ENCODE peak calls at places on chromosomes 5 and 9, in four cellular contexts. E is H1, F is HCT116, W is GM12878. D is an unnamed sample.

GRCh38 chr5:95824747-95825146 is 2.2 kb upstream of the GLRX start:
- DNase-seq in F (no peak), W (no peak), E (no peak), D (no peak)

GRCh38 chr5:118040496-118040895 is 947.9 kb downstream of the DTWD2 start:
- DNase-seq in W (no peak), F (no peak), E (no peak), D (no peak)

GRCh38 chr9:111178361-111179043 is 140.2 kb upstream of the LPAR1 start:
- DNase-seq in E (no peak), W (no peak), F (no peak), D (no peak)

GRCh38 chr9:87556039-87556438 is 58.4 kb downstream of the DAPK1 start:
- DNase-seq in F (no peak), E (no peak), W (no peak), D (no peak)

GRCh38 chr5:101425345-101425744 is 522.3 kb upstream of the ST8SIA4 start:
- DNase-seq in W (no peak), F (no peak), E (no peak), D (no peak)

GRCh38 chr9:19999491-20000057 is 210.7 kb upstream of the SLC24A2 start:
- DNase-seq in E (no peak), W (peak), F (peak), D (no peak)

GRCh38 chr9:29322240-29322639 is 1749.0 kb upstream of the C9orf72 start:
- DNase-seq in W (peak), E (no peak), F (no peak), D (no peak)

GRCh38 chr9:88536951-88537742 is 2.2 kb downstream of the NXNL2 start:
- DNase-seq in W (no peak), F (no peak), E (no peak), D (no peak)

GRCh38 chr5:57176350-57176857 is 2.5 kb downstream of the GPBP1 start:
- DNase-seq in F (no peak), E (no peak), W (no peak), D (no peak)

GRCh38 chr9:94533155-94533554 is 21.7 kb upstream of the PCAT7 start:
- DNase-seq in W (no peak), F (no peak), E (no peak), D (no peak)

GRCh38 chr9:129312731-129313130 is 134.7 kb upstream of the IER5L start:
- DNase-seq in F (no peak), W (no peak), E (no peak), D (no peak)

GRCh38 chr5:78286288-78286687 is 8.2 kb downstream of the AP3B1 start:
- DNase-seq in E (no peak), W (no peak), F (no peak), D (no peak)

GRCh38 chr5:5332287-5332686 is 90.2 kb upstream of the ICE1 start:
- DNase-seq in F (no peak), E (no peak), W (no peak), D (no peak)

GRCh38 chr5:10990626-10991025 is 229.6 kb upstream of the DAP start:
- DNase-seq in E (no peak), W (no peak), F (no peak), D (no peak)

GRCh38 chr9:129172816-129173215 is 5.2 kb downstream of the IER5L start:
- DNase-seq in W (no peak), E (no peak), F (no peak), D (no peak)

GRCh38 chr5:94021246-94021645 is 279.8 kb upstream of the POU5F2 start:
- DNase-seq in F (peak), W (no peak), E (no peak), D (no peak)

GRCh38 chr9:73683862-73684591 is 532.4 kb downstream of the ANXA1 start:
- DNase-seq in W (no peak), E (peak), F (peak), D (peak)

GRCh38 chr5:151612689-151613427 is 21.7 kb upstream of the FAT2 start:
- DNase-seq in E (no peak), F (peak), W (peak), D (no peak)

GRCh38 chr5:80151890-80152289 is 104.0 kb downstream of the SERINC5 start:
- DNase-seq in F (no peak), W (no peak), E (no peak), D (no peak)

GRCh38 chr5:111223790-111224560 is at the start of gene CAMK4:
- DNase-seq in E (peak), W (no peak), F (peak), D (peak)

GRCh38 chr5:55618318-55618717 is 83.6 kb upstream of the PLPP1 start:
- DNase-seq in W (no peak), E (no peak), F (no peak), D (no peak)

GRCh38 chr5:141879941-141880738 is 1.9 kb upstream of the PCDH1 start:
- DNase-seq in E (no peak), W (no peak), F (no peak), D (no peak)

GRCh38 chr5:135887881-135888614 is 7.6 kb downstream of the IL9 start:
- DNase-seq in E (no peak), W (no peak), F (no peak), D (no peak)

GRCh38 chr5:52964138-52964537 is 25.0 kb upstream of the ITGA2 start:
- DNase-seq in F (no peak), W (no peak), E (no peak), D (no peak)

GRCh38 chr5:61311836-61312808 is 19.9 kb upstream of the ZSWIM6 start:
- DNase-seq in F (no peak), E (no peak), W (no peak), D (no peak)

GRCh38 chr9:109253637-109254284 is 67.1 kb downstream of the EPB41L4B start:
- DNase-seq in W (no peak), E (no peak), F (peak), D (no peak)

GRCh38 chr9:82538634-82539033 is 524.3 kb downstream of the RASEF start:
- DNase-seq in F (no peak), E (no peak), W (no peak), D (no peak)

GRCh38 chr5:78908173-78908901 is 76.8 kb downstream of the ARSB start:
- DNase-seq in E (no peak), F (no peak), W (no peak), D (no peak)

GRCh38 chr5:153404747-153405146 is 85.7 kb upstream of the GRIA1 start:
- DNase-seq in F (no peak), W (no peak), E (no peak), D (no peak)

GRCh38 chr9:32378993-32379729 is 5.3 kb upstream of the ACO1 start:
- DNase-seq in F (peak), E (no peak), W (peak), D (peak)

GRCh38 chr9:127732444-127732843 is 2.6 kb downstream of the TOR2A start:
- DNase-seq in W (no peak), F (no peak), E (no peak), D (no peak)

GRCh38 chr9:127735530-127736176 is 559 bp upstream of the TOR2A start:
- DNase-seq in F (no peak), W (no peak), E (no peak), D (no peak)

GRCh38 chr9:127734747-127735529 is at the start of gene TOR2A:
- DNase-seq in E (peak), W (peak), F (peak), D (peak)

GRCh38 chr9:127733609-127734008 is 1.5 kb downstream of the TOR2A start:
- DNase-seq in F (no peak), E (no peak), W (no peak), D (no peak)

GRCh38 chr9:127734247-127734746 is 797 bp downstream of the TOR2A start:
- DNase-seq in E (no peak), F (no peak), W (no peak), D (no peak)
- H3K9ac ChIP-seq in E (no peak), F (peak), W (peak), D (peak)

DNA sequence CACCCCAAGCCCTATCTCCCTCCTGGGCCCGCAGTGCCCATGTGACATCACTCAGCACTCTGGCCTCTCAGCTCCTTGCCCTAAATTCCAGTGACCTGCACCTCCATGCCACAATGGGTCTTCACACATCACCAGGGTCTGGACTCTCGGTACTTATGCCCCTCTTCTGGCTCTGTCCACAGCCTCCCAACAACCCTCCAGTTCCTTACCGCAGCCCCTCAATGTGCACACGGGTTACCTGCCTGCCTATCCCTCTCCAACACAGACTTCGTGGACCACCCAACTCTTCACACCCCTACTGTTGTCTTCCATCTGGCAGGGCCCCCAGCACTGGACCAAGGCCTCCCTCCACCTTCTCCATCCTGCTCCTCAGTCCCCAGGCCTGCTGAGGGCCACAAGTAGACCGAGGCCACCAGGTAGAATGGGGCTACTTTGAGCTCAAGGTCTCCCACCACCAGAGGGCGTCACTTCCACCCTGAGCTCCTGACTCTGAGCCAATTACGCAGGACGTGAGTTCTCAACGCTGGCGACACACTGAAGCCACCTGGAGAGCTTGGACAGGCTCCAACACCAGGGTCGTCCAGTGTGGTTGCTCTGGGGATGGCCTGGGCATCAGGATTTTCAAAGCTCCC is 172.1 kb downstream of the GABBR2 start:
- DNase-seq in F (no peak), W (peak), E (peak), D (peak)
- TF ChIP-seq ZNF274 in F (no peak), W (no peak), E (no peak), D (no peak)

DNA sequence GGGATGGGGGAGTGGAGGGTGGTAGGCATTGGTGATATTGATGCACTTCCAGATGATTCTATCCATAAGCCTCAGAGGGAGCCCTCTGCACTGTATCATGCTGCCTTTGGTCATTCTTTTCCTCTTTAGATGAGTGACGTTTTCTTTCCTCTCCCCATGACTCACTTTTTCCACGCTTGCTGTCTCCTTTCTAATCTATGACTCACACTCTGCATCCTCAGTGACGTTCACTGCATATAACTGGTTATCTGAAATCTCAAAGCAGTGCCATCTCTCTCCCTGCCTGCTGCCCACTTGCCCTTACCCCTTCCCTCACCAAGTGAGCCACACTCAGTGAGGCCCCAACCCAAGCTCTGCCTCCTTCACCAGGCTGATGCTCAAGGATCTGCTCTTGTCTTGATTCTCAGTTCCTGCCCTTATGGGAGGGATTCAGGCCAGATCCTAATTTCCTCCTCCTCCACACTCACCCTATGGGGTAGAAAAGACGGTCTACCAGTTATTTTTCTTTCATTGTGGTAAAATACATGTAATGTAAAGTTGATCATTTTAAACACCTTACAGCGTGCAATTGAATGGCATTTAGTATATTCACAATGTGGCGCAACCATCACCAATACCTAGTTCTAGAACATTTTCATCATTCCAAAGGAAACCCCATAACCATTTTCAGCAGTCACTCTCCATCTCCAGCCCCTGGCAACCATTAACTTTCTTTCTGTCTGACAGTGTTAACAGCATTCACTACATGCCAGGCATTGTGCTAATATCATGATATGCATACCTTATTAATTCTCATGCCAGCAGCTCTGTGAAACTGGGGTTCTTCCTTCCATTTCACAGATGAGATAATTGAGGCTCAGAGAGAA is 31.8 kb downstream of the PTGS1 start:
- DNase-seq in W (no peak), E (no peak), F (peak), D (no peak)
- H3K9ac ChIP-seq in W (no peak), E (no peak), F (peak), D (no peak)

GRCh38 chr5:1067141-1068121 is 44.4 kb downstream of the SLC12A7 start:
- DNase-seq in E (no peak), F (no peak), W (no peak), D (no peak)
- TF ChIP-seq ZNF274 in E (no peak), F (no peak), W (no peak), D (no peak)

GRCh38 chr5:66255702-66256101 is 111.6 kb downstream of the SREK1 start:
- DNase-seq in W (no peak), E (no peak), F (no peak), D (no peak)
- H3K9ac ChIP-seq in W (no peak), E (no peak), F (no peak), D (no peak)

D was measured in NT2/D1.